ENCODE peak calls at places on chromosomes 2 and 18, in four cellular contexts. X is HFFc6, I is pancreas, W is uterus. M is an unnamed sample.

GRCh38 chr18:77138270-77138669 is 5.7 kb upstream of the MBP start:
- DNase-seq in X (no peak), I (peak), W (no peak), M (peak)

GRCh38 chr2:240810621-240811020 is 9.4 kb downstream of the KIF1A start:
- DNase-seq in X (no peak), I (no peak), W (no peak), M (no peak)

GRCh38 chr18:8911408-8912340 is 190.8 kb upstream of the NDUFV2 start:
- DNase-seq in X (no peak), I (no peak), W (no peak), M (no peak)

GRCh38 chr2:183207110-183207509 is 82.9 kb downstream of the NUP35 start:
- DNase-seq in X (peak), I (no peak), W (no peak), M (no peak)

GRCh38 chr2:68293024-68293423 is 26.7 kb downstream of the CNRIP1 start:
- DNase-seq in X (no peak), I (no peak), W (no peak), M (no peak)

GRCh38 chr2:238087211-238087610 is 12.9 kb upstream of the ESPNL start:
- DNase-seq in X (no peak), I (no peak), W (no peak), M (no peak)

GRCh38 chr2:230805353-230806017 is 59.3 kb upstream of the ITM2C start:
- DNase-seq in X (no peak), I (no peak), W (no peak), M (no peak)

GRCh38 chr2:85899284-85899683 is 10.5 kb upstream of the ST3GAL5 start:
- DNase-seq in X (no peak), I (no peak), W (no peak), M (no peak)

GRCh38 chr2:43219383-43220228 is 6.8 kb downstream of the ZFP36L2 start:
- DNase-seq in X (peak), I (peak), W (peak), M (peak)

GRCh38 chr18:61554946-61555361 is 221.7 kb downstream of the CDH20 start:
- DNase-seq in X (no peak), I (no peak), W (no peak), M (no peak)

GRCh38 chr2:137192366-137193315 is 427.3 kb downstream of the THSD7B start:
- DNase-seq in X (peak), I (no peak), W (no peak), M (no peak)

GRCh38 chr2:159497256-159497655 is 119.1 kb downstream of the BAZ2B start:
- DNase-seq in X (peak), I (no peak), W (no peak), M (no peak)

GRCh38 chr2:120858764-120859525 is 123.3 kb downstream of the GLI2 start:
- DNase-seq in X (no peak), I (no peak), W (no peak), M (no peak)

GRCh38 chr18:49500136-49500921 is 13.3 kb upstream of the C18orf32 start:
- DNase-seq in X (no peak), I (no peak), W (no peak), M (no peak)
- TF ChIP-seq CTCF in X (no peak), I (no peak), W (no peak), M (no peak)

GRCh38 chr2:167127135-167127534 is 238.9 kb downstream of the XIRP2 start:
- DNase-seq in X (peak), I (no peak), W (no peak), M (no peak)
- TF ChIP-seq CTCF in X (peak), I (no peak), W (no peak), M (no peak)

DNA sequence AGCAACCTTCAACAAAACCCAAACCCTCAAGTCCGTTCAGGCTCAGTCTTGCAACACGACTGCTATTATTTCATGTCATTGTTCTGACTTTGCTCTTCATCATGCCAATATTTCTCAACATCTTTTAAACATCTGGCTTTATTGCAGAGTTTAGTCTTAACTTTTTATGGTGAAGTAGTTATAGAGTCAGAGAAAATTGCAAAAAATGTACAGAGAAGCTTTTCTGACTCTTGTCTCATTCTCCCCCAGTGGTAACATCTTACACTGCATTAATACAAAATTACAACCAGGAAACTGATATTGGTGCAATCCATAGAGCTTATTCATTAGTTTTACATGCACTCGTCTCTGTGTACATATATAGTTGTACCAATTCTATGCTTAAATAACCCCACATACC is 3.9 kb downstream of the MARCO start:
- DNase-seq in X (no peak), I (no peak), W (no peak), M (no peak)
- TF ChIP-seq CTCF in X (no peak), I (no peak), W (no peak), M (no peak)

GRCh38 chr2:23199115-23199918 is 185.7 kb upstream of the KLHL29 start:
- DNase-seq in X (peak), I (no peak), W (no peak), M (no peak)
- TF ChIP-seq CTCF in X (peak), I (no peak), W (no peak), M (no peak)